ENCODE peak calls at places on chromosomes 7 and 10, in four cellular contexts. One of them, this sample, is unnamed.
A peak's percentile ranks its signal among the peaks of the same experiment; 100 is the strongest.

GRCh38 chr7:124489925-124490324 is 275.7 kb downstream of the GPR37 start:
- DNase-seq in nucleus accumbens: no peak
- DNase-seq in ELF-1: no peak
- DNase-seq in IMR-90: no peak
- DNase-seq in this sample: no peak

GRCh38 chr7:42742321-42742720 is 169.5 kb downstream of the C7orf25 start:
- DNase-seq in nucleus accumbens: no peak
- DNase-seq in ELF-1: no peak
- DNase-seq in IMR-90: no peak
- DNase-seq in this sample: no peak

GRCh38 chr10:5447611-5448071 is 35.3 kb downstream of the NET1 start:
- DNase-seq in nucleus accumbens: no peak
- DNase-seq in ELF-1: no peak
- DNase-seq in IMR-90: peak; percentile 14
- DNase-seq in this sample: peak; percentile 19

GRCh38 chr10:35783305-35783838 is 141.3 kb upstream of the FZD8 start:
- DNase-seq in nucleus accumbens: no peak
- DNase-seq in ELF-1: no peak
- DNase-seq in IMR-90: peak; percentile 31
- DNase-seq in this sample: peak; percentile 3

GRCh38 chr10:26890956-26891355 is 30.2 kb upstream of the ABI1 start:
- DNase-seq in nucleus accumbens: peak; percentile 12
- DNase-seq in ELF-1: peak; percentile 79
- DNase-seq in IMR-90: peak; percentile 66
- DNase-seq in this sample: peak; percentile 72

GRCh38 chr10:11875183-11875498 is 52.0 kb downstream of the PROSER2 start:
- DNase-seq in nucleus accumbens: no peak
- DNase-seq in ELF-1: no peak
- DNase-seq in IMR-90: peak; percentile 6
- DNase-seq in this sample: no peak

GRCh38 chr10:112873541-112873940 is 76.5 kb upstream of the TCF7L2 start:
- DNase-seq in nucleus accumbens: no peak
- DNase-seq in ELF-1: no peak
- DNase-seq in IMR-90: no peak
- DNase-seq in this sample: no peak

GRCh38 chr10:71090801-71091200 is 121.6 kb upstream of the UNC5B start:
- DNase-seq in nucleus accumbens: no peak
- DNase-seq in ELF-1: no peak
- DNase-seq in IMR-90: no peak
- DNase-seq in this sample: no peak

GRCh38 chr7:155362380-155363145 is 64.9 kb downstream of the INSIG1 start:
- DNase-seq in nucleus accumbens: no peak
- DNase-seq in ELF-1: no peak
- DNase-seq in IMR-90: no peak
- DNase-seq in this sample: no peak

GRCh38 chr10:129921801-129922597 is 42.1 kb downstream of the EBF3 start:
- DNase-seq in nucleus accumbens: no peak
- DNase-seq in ELF-1: no peak
- DNase-seq in IMR-90: no peak
- DNase-seq in this sample: no peak

GRCh38 chr10:88227342-88228018 is 355.6 kb downstream of the RNLS start:
- DNase-seq in nucleus accumbens: no peak
- DNase-seq in ELF-1: no peak
- DNase-seq in IMR-90: peak; percentile 85
- DNase-seq in this sample: no peak

GRCh38 chr7:148135106-148135505 is 455.5 kb upstream of the C7orf33 start:
- DNase-seq in nucleus accumbens: no peak
- DNase-seq in ELF-1: no peak
- DNase-seq in IMR-90: no peak
- DNase-seq in this sample: no peak

GRCh38 chr7:142866361-142867096 is 11.7 kb downstream of the EPHB6 start:
- DNase-seq in nucleus accumbens: peak; percentile 32
- DNase-seq in ELF-1: peak; percentile 77
- DNase-seq in IMR-90: no peak
- DNase-seq in this sample: no peak

This sample was measured in HFFc6.